ENCODE peak calls at places on chromosomes 1 and 21, in ten cellular contexts. One of them, this sample, is unnamed.

GRCh38 chr21:14833221-14833620 is 231.6 kb downstream of the NRIP1 start:
- DNase-seq in stimulated activated CD4-positive, alpha-beta T cell treated with anti-CD3 and anti-CD28 coated beads, Interleukin-15, amount 100 ng/mL, for 1 hour: no peak
- DNase-seq in epithelial cell of esophagus: no peak
- DNase-seq in cardiac fibroblast: no peak
- DNase-seq in activated CD8-positive, alpha-beta T cell treated with anti-CD3 and anti-CD28 coated beads for 36 hours: no peak
- DNase-seq in astrocyte of the hippocampus: no peak
- DNase-seq in AG10803: no peak
- DNase-seq in HAP-1: no peak
- DNase-seq in left colon: no peak
- DNase-seq in fibroblast of pulmonary artery: no peak
- DNase-seq in this sample: no peak

GRCh38 chr21:34091607-34092006 is 18.2 kb downstream of the MRPS6 start:
- DNase-seq in stimulated activated CD4-positive, alpha-beta T cell treated with anti-CD3 and anti-CD28 coated beads, Interleukin-15, amount 100 ng/mL, for 1 hour: no peak
- DNase-seq in epithelial cell of esophagus: no peak
- DNase-seq in cardiac fibroblast: peak; percentile 22
- DNase-seq in activated CD8-positive, alpha-beta T cell treated with anti-CD3 and anti-CD28 coated beads for 36 hours: no peak
- DNase-seq in astrocyte of the hippocampus: no peak
- DNase-seq in AG10803: no peak
- DNase-seq in HAP-1: no peak
- DNase-seq in left colon: no peak
- DNase-seq in fibroblast of pulmonary artery: peak; percentile 17
- DNase-seq in this sample: no peak

GRCh38 chr1:32774950-32775634 is 42.1 kb downstream of the YARS1 start:
- DNase-seq in stimulated activated CD4-positive, alpha-beta T cell treated with anti-CD3 and anti-CD28 coated beads, Interleukin-15, amount 100 ng/mL, for 1 hour: no peak
- DNase-seq in epithelial cell of esophagus: peak; percentile 73
- DNase-seq in cardiac fibroblast: peak; percentile 41
- DNase-seq in activated CD8-positive, alpha-beta T cell treated with anti-CD3 and anti-CD28 coated beads for 36 hours: no peak
- DNase-seq in astrocyte of the hippocampus: peak; percentile 93
- DNase-seq in AG10803: peak; percentile 66
- DNase-seq in HAP-1: no peak
- DNase-seq in left colon: no peak
- DNase-seq in fibroblast of pulmonary artery: peak; percentile 56
- DNase-seq in this sample: no peak

GRCh38 chr1:170221495-170221894 is 75.7 kb downstream of the NTMT2 start:
- DNase-seq in stimulated activated CD4-positive, alpha-beta T cell treated with anti-CD3 and anti-CD28 coated beads, Interleukin-15, amount 100 ng/mL, for 1 hour: no peak
- DNase-seq in epithelial cell of esophagus: no peak
- DNase-seq in cardiac fibroblast: no peak
- DNase-seq in activated CD8-positive, alpha-beta T cell treated with anti-CD3 and anti-CD28 coated beads for 36 hours: no peak
- DNase-seq in astrocyte of the hippocampus: no peak
- DNase-seq in AG10803: no peak
- DNase-seq in HAP-1: no peak
- DNase-seq in left colon: no peak
- DNase-seq in fibroblast of pulmonary artery: no peak
- DNase-seq in this sample: no peak

GRCh38 chr1:20792177-20792576 is 5.1 kb upstream of the HP1BP3 start:
- DNase-seq in stimulated activated CD4-positive, alpha-beta T cell treated with anti-CD3 and anti-CD28 coated beads, Interleukin-15, amount 100 ng/mL, for 1 hour: no peak
- DNase-seq in epithelial cell of esophagus: no peak
- DNase-seq in cardiac fibroblast: peak; percentile 84
- DNase-seq in activated CD8-positive, alpha-beta T cell treated with anti-CD3 and anti-CD28 coated beads for 36 hours: no peak
- DNase-seq in astrocyte of the hippocampus: peak; percentile 89
- DNase-seq in AG10803: peak; percentile 89
- DNase-seq in HAP-1: no peak
- DNase-seq in left colon: no peak
- DNase-seq in fibroblast of pulmonary artery: peak; percentile 88
- DNase-seq in this sample: no peak

GRCh38 chr1:94345148-94345721 is 73.0 kb upstream of the ABCD3 start:
- DNase-seq in stimulated activated CD4-positive, alpha-beta T cell treated with anti-CD3 and anti-CD28 coated beads, Interleukin-15, amount 100 ng/mL, for 1 hour: no peak
- DNase-seq in epithelial cell of esophagus: no peak
- DNase-seq in cardiac fibroblast: no peak
- DNase-seq in activated CD8-positive, alpha-beta T cell treated with anti-CD3 and anti-CD28 coated beads for 36 hours: no peak
- DNase-seq in astrocyte of the hippocampus: no peak
- DNase-seq in AG10803: no peak
- DNase-seq in HAP-1: no peak
- DNase-seq in left colon: no peak
- DNase-seq in fibroblast of pulmonary artery: no peak
- DNase-seq in this sample: no peak

GRCh38 chr1:244210884-244211558 is 159.9 kb downstream of the ZBTB18 start:
- DNase-seq in stimulated activated CD4-positive, alpha-beta T cell treated with anti-CD3 and anti-CD28 coated beads, Interleukin-15, amount 100 ng/mL, for 1 hour: no peak
- DNase-seq in epithelial cell of esophagus: peak; percentile 12
- DNase-seq in cardiac fibroblast: peak; percentile 11
- DNase-seq in activated CD8-positive, alpha-beta T cell treated with anti-CD3 and anti-CD28 coated beads for 36 hours: no peak
- DNase-seq in astrocyte of the hippocampus: no peak
- DNase-seq in AG10803: no peak
- DNase-seq in HAP-1: peak; percentile 7
- DNase-seq in left colon: no peak
- DNase-seq in fibroblast of pulmonary artery: no peak
- DNase-seq in this sample: no peak

GRCh38 chr1:51624851-51625250 is 8.0 kb downstream of the OSBPL9 start:
- DNase-seq in stimulated activated CD4-positive, alpha-beta T cell treated with anti-CD3 and anti-CD28 coated beads, Interleukin-15, amount 100 ng/mL, for 1 hour: no peak
- DNase-seq in epithelial cell of esophagus: no peak
- DNase-seq in cardiac fibroblast: no peak
- DNase-seq in activated CD8-positive, alpha-beta T cell treated with anti-CD3 and anti-CD28 coated beads for 36 hours: no peak
- DNase-seq in astrocyte of the hippocampus: no peak
- DNase-seq in AG10803: no peak
- DNase-seq in HAP-1: peak; percentile 76
- DNase-seq in left colon: no peak
- DNase-seq in fibroblast of pulmonary artery: peak; percentile 13
- DNase-seq in this sample: no peak

GRCh38 chr1:107140703-107141490 is at the start of gene NTNG1:
- DNase-seq in stimulated activated CD4-positive, alpha-beta T cell treated with anti-CD3 and anti-CD28 coated beads, Interleukin-15, amount 100 ng/mL, for 1 hour: no peak
- DNase-seq in epithelial cell of esophagus: peak; percentile 25
- DNase-seq in cardiac fibroblast: no peak
- DNase-seq in activated CD8-positive, alpha-beta T cell treated with anti-CD3 and anti-CD28 coated beads for 36 hours: peak; percentile 52
- DNase-seq in astrocyte of the hippocampus: peak; percentile 63
- DNase-seq in AG10803: no peak
- DNase-seq in HAP-1: no peak
- DNase-seq in left colon: no peak
- DNase-seq in fibroblast of pulmonary artery: no peak
- DNase-seq in this sample: no peak

GRCh38 chr1:192109576-192109975 is 48.7 kb upstream of the RGS18 start:
- DNase-seq in stimulated activated CD4-positive, alpha-beta T cell treated with anti-CD3 and anti-CD28 coated beads, Interleukin-15, amount 100 ng/mL, for 1 hour: no peak
- DNase-seq in epithelial cell of esophagus: no peak
- DNase-seq in cardiac fibroblast: no peak
- DNase-seq in activated CD8-positive, alpha-beta T cell treated with anti-CD3 and anti-CD28 coated beads for 36 hours: no peak
- DNase-seq in astrocyte of the hippocampus: no peak
- DNase-seq in AG10803: no peak
- DNase-seq in HAP-1: no peak
- DNase-seq in left colon: no peak
- DNase-seq in fibroblast of pulmonary artery: no peak
- DNase-seq in this sample: no peak